ENCODE peak calls at places on chromosomes 6 and 20, in eight cellular contexts. One of them, this sample, is unnamed.

GRCh38 chr6:167543602-167544506 is 219.0 kb downstream of the TTLL2 start:
- DNase-seq in cardiac fibroblast: peak
- DNase-seq in GM12864: no peak
- DNase-seq in GM12865: no peak
- DNase-seq in psoas muscle: no peak
- DNase-seq in astrocyte: peak
- DNase-seq in left lung: no peak
- DNase-seq in endothelial cell: no peak
- DNase-seq in this sample: no peak

GRCh38 chr20:9508696-9509178 is 5.7 kb upstream of the LAMP5 start:
- DNase-seq in cardiac fibroblast: no peak
- DNase-seq in GM12864: no peak
- DNase-seq in GM12865: no peak
- DNase-seq in psoas muscle: no peak
- DNase-seq in astrocyte: no peak
- DNase-seq in left lung: peak
- DNase-seq in endothelial cell: no peak
- DNase-seq in this sample: no peak

GRCh38 chr6:44432227-44432626 is 44.7 kb downstream of the CDC5L start:
- DNase-seq in cardiac fibroblast: no peak
- DNase-seq in GM12864: no peak
- DNase-seq in GM12865: no peak
- DNase-seq in psoas muscle: no peak
- DNase-seq in astrocyte: no peak
- DNase-seq in left lung: no peak
- DNase-seq in endothelial cell: no peak
- DNase-seq in this sample: no peak

GRCh38 chr6:42136508-42137191 is 5.8 kb downstream of the C6orf132 start:
- DNase-seq in cardiac fibroblast: peak
- DNase-seq in GM12864: no peak
- DNase-seq in GM12865: peak
- DNase-seq in psoas muscle: no peak
- DNase-seq in astrocyte: peak
- DNase-seq in left lung: peak
- DNase-seq in endothelial cell: peak
- DNase-seq in this sample: peak

GRCh38 chr6:149140910-149141290 is 176.6 kb upstream of the TAB2 start:
- DNase-seq in cardiac fibroblast: no peak
- DNase-seq in GM12864: peak
- DNase-seq in GM12865: peak
- DNase-seq in psoas muscle: no peak
- DNase-seq in astrocyte: no peak
- DNase-seq in left lung: no peak
- DNase-seq in endothelial cell: no peak
- DNase-seq in this sample: no peak

GRCh38 chr20:44648579-44648978 is 2.9 kb downstream of the ADA start:
- DNase-seq in cardiac fibroblast: no peak
- DNase-seq in GM12864: no peak
- DNase-seq in GM12865: no peak
- DNase-seq in psoas muscle: no peak
- DNase-seq in astrocyte: no peak
- DNase-seq in left lung: no peak
- DNase-seq in endothelial cell: no peak
- DNase-seq in this sample: no peak

GRCh38 chr20:891121-892080 is 24.7 kb downstream of the ANGPT4 start:
- DNase-seq in cardiac fibroblast: no peak
- DNase-seq in GM12864: no peak
- DNase-seq in GM12865: peak
- DNase-seq in psoas muscle: peak
- DNase-seq in astrocyte: peak
- DNase-seq in left lung: no peak
- DNase-seq in endothelial cell: no peak
- DNase-seq in this sample: no peak

GRCh38 chr6:22380236-22380635 is 83.4 kb upstream of the PRL start:
- DNase-seq in cardiac fibroblast: no peak
- DNase-seq in GM12864: no peak
- DNase-seq in GM12865: no peak
- DNase-seq in psoas muscle: no peak
- DNase-seq in astrocyte: no peak
- DNase-seq in left lung: no peak
- DNase-seq in endothelial cell: no peak
- DNase-seq in this sample: no peak

GRCh38 chr20:38779247-38780097 is 26.0 kb upstream of the PPP1R16B start:
- DNase-seq in cardiac fibroblast: no peak
- DNase-seq in GM12864: no peak
- DNase-seq in GM12865: no peak
- DNase-seq in psoas muscle: no peak
- DNase-seq in astrocyte: no peak
- DNase-seq in left lung: no peak
- DNase-seq in endothelial cell: no peak
- DNase-seq in this sample: no peak

GRCh38 chr20:2259731-2260130 is 36.1 kb upstream of the TGM3 start:
- DNase-seq in cardiac fibroblast: no peak
- DNase-seq in GM12864: no peak
- DNase-seq in GM12865: no peak
- DNase-seq in psoas muscle: no peak
- DNase-seq in astrocyte: no peak
- DNase-seq in left lung: no peak
- DNase-seq in endothelial cell: no peak
- DNase-seq in this sample: no peak

GRCh38 chr20:2260250-2260649 is 35.6 kb upstream of the TGM3 start:
- DNase-seq in cardiac fibroblast: no peak
- DNase-seq in GM12864: no peak
- DNase-seq in GM12865: no peak
- DNase-seq in psoas muscle: no peak
- DNase-seq in astrocyte: no peak
- DNase-seq in left lung: no peak
- DNase-seq in endothelial cell: no peak
- DNase-seq in this sample: no peak

GRCh38 chr20:2264118-2264517 is 31.7 kb upstream of the TGM3 start:
- DNase-seq in cardiac fibroblast: no peak
- DNase-seq in GM12864: no peak
- DNase-seq in GM12865: no peak
- DNase-seq in psoas muscle: no peak
- DNase-seq in astrocyte: no peak
- DNase-seq in left lung: no peak
- DNase-seq in endothelial cell: no peak
- DNase-seq in this sample: no peak

GRCh38 chr20:2256132-2256531 is 39.7 kb upstream of the TGM3 start:
- DNase-seq in cardiac fibroblast: no peak
- DNase-seq in GM12864: no peak
- DNase-seq in GM12865: no peak
- DNase-seq in psoas muscle: no peak
- DNase-seq in astrocyte: no peak
- DNase-seq in left lung: no peak
- DNase-seq in endothelial cell: no peak
- DNase-seq in this sample: no peak

GRCh38 chr20:2261105-2261504 is 34.7 kb upstream of the TGM3 start:
- DNase-seq in cardiac fibroblast: no peak
- DNase-seq in GM12864: no peak
- DNase-seq in GM12865: no peak
- DNase-seq in psoas muscle: no peak
- DNase-seq in astrocyte: no peak
- DNase-seq in left lung: no peak
- DNase-seq in endothelial cell: no peak
- DNase-seq in this sample: no peak
- TF ChIP-seq CTCF in cardiac fibroblast: no peak
- TF ChIP-seq CTCF in GM12864: no peak
- TF ChIP-seq CTCF in GM12865: no peak
- TF ChIP-seq CTCF in psoas muscle: no peak
- TF ChIP-seq CTCF in astrocyte: no peak
- TF ChIP-seq CTCF in left lung: no peak
- TF ChIP-seq CTCF in endothelial cell: no peak
- TF ChIP-seq CTCF in this sample: no peak

GRCh38 chr20:4449977-4450715 is 271.6 kb upstream of the PRND start:
- DNase-seq in cardiac fibroblast: peak
- DNase-seq in GM12864: no peak
- DNase-seq in GM12865: no peak
- DNase-seq in psoas muscle: no peak
- DNase-seq in astrocyte: peak
- DNase-seq in left lung: no peak
- DNase-seq in endothelial cell: no peak
- DNase-seq in this sample: no peak
- TF ChIP-seq CTCF in cardiac fibroblast: peak
- TF ChIP-seq CTCF in GM12864: no peak
- TF ChIP-seq CTCF in GM12865: peak
- TF ChIP-seq CTCF in psoas muscle: no peak
- TF ChIP-seq CTCF in astrocyte: peak
- TF ChIP-seq CTCF in left lung: no peak
- TF ChIP-seq CTCF in endothelial cell: no peak
- TF ChIP-seq CTCF in this sample: no peak

GRCh38 chr6:54695815-54696214 is 150.8 kb upstream of the FAM83B start:
- DNase-seq in cardiac fibroblast: no peak
- DNase-seq in GM12864: no peak
- DNase-seq in GM12865: no peak
- DNase-seq in psoas muscle: no peak
- DNase-seq in astrocyte: no peak
- DNase-seq in left lung: no peak
- DNase-seq in endothelial cell: no peak
- DNase-seq in this sample: no peak

GRCh38 chr6:54694928-54695532 is 151.5 kb upstream of the FAM83B start:
- DNase-seq in cardiac fibroblast: no peak
- DNase-seq in GM12864: no peak
- DNase-seq in GM12865: no peak
- DNase-seq in psoas muscle: no peak
- DNase-seq in astrocyte: no peak
- DNase-seq in left lung: no peak
- DNase-seq in endothelial cell: no peak
- DNase-seq in this sample: no peak

GRCh38 chr6:54700158-54700557 is 146.4 kb upstream of the FAM83B start:
- DNase-seq in cardiac fibroblast: no peak
- DNase-seq in GM12864: no peak
- DNase-seq in GM12865: no peak
- DNase-seq in psoas muscle: no peak
- DNase-seq in astrocyte: no peak
- DNase-seq in left lung: no peak
- DNase-seq in endothelial cell: no peak
- DNase-seq in this sample: no peak

GRCh38 chr6:54698974-54699373 is 147.6 kb upstream of the FAM83B start:
- DNase-seq in cardiac fibroblast: no peak
- DNase-seq in GM12864: peak
- DNase-seq in GM12865: peak
- DNase-seq in psoas muscle: no peak
- DNase-seq in astrocyte: no peak
- DNase-seq in left lung: no peak
- DNase-seq in endothelial cell: no peak
- DNase-seq in this sample: no peak

DNA sequence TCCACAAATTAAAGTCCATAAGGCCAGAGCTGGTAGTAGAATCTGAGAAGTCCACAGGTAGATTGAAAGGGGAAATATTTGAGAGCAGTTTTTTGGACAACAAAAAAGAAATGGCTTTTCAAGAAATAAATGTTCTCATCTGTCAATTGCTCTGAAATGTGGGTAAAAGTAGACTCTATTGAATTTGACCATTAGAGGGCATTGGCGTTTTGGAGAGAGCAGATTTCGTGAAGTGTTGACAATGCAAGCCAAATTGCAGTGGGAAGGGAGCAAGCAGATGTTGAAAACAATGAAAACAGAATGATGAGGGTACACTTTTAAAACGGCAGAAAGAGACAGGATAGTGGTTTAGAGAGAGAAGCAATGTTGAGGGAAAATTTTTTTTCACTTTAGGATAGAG is 149.1 kb upstream of the FAM83B start:
- DNase-seq in cardiac fibroblast: peak
- DNase-seq in GM12864: no peak
- DNase-seq in GM12865: peak
- DNase-seq in psoas muscle: no peak
- DNase-seq in astrocyte: no peak
- DNase-seq in left lung: no peak
- DNase-seq in endothelial cell: no peak
- DNase-seq in this sample: no peak
- TF ChIP-seq CTCF in cardiac fibroblast: peak
- TF ChIP-seq CTCF in GM12864: no peak
- TF ChIP-seq CTCF in GM12865: no peak
- TF ChIP-seq CTCF in psoas muscle: no peak
- TF ChIP-seq CTCF in astrocyte: no peak
- TF ChIP-seq CTCF in left lung: no peak
- TF ChIP-seq CTCF in endothelial cell: no peak
- TF ChIP-seq CTCF in this sample: no peak

GRCh38 chr6:25872804-25873203 is 1.2 kb downstream of the SLC17A3 start:
- DNase-seq in cardiac fibroblast: no peak
- DNase-seq in GM12864: no peak
- DNase-seq in GM12865: no peak
- DNase-seq in psoas muscle: no peak
- DNase-seq in astrocyte: no peak
- DNase-seq in left lung: no peak
- DNase-seq in endothelial cell: no peak
- DNase-seq in this sample: no peak
- TF ChIP-seq CTCF in cardiac fibroblast: no peak
- TF ChIP-seq CTCF in GM12864: no peak
- TF ChIP-seq CTCF in GM12865: no peak
- TF ChIP-seq CTCF in psoas muscle: no peak
- TF ChIP-seq CTCF in astrocyte: no peak
- TF ChIP-seq CTCF in left lung: no peak
- TF ChIP-seq CTCF in endothelial cell: no peak
- TF ChIP-seq CTCF in this sample: no peak

GRCh38 chr6:161374971-161375873 is 101.4 kb upstream of the AGPAT4 start:
- DNase-seq in cardiac fibroblast: peak
- DNase-seq in GM12864: no peak
- DNase-seq in GM12865: peak
- DNase-seq in psoas muscle: peak
- DNase-seq in astrocyte: peak
- DNase-seq in left lung: peak
- DNase-seq in endothelial cell: peak
- DNase-seq in this sample: no peak
- TF ChIP-seq CTCF in cardiac fibroblast: peak
- TF ChIP-seq CTCF in GM12864: peak
- TF ChIP-seq CTCF in GM12865: no peak
- TF ChIP-seq CTCF in psoas muscle: peak
- TF ChIP-seq CTCF in astrocyte: peak
- TF ChIP-seq CTCF in left lung: no peak
- TF ChIP-seq CTCF in endothelial cell: no peak
- TF ChIP-seq CTCF in this sample: no peak

DNA sequence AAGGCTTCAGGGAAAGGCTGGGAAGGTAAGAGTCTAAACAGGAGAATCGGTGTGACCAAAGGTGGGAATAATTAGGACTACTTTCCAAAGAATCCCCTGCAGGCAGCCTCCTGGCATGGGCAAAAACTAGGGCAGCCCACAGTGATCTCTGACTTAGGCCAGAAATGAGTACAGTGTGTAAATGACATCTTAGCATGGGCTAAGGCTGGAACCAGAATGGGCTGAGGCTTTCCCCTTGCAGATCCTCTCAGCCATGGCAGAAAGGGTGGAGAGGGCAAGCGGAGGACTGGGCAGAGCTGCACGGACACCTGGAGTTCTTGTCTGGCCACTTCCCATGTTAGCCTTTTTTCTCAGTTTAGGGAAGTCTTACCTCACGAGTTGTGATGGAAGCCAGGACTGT is 69.9 kb upstream of the FOXQ1 start:
- DNase-seq in cardiac fibroblast: no peak
- DNase-seq in GM12864: no peak
- DNase-seq in GM12865: no peak
- DNase-seq in psoas muscle: no peak
- DNase-seq in astrocyte: no peak
- DNase-seq in left lung: no peak
- DNase-seq in endothelial cell: no peak
- DNase-seq in this sample: no peak
- TF ChIP-seq CTCF in cardiac fibroblast: no peak
- TF ChIP-seq CTCF in GM12864: no peak
- TF ChIP-seq CTCF in GM12865: no peak
- TF ChIP-seq CTCF in psoas muscle: no peak
- TF ChIP-seq CTCF in astrocyte: no peak
- TF ChIP-seq CTCF in left lung: no peak
- TF ChIP-seq CTCF in endothelial cell: no peak
- TF ChIP-seq CTCF in this sample: no peak

GRCh38 chr6:80605165-80605989 is 498.9 kb downstream of the BCKDHB start:
- DNase-seq in cardiac fibroblast: peak
- DNase-seq in GM12864: no peak
- DNase-seq in GM12865: peak
- DNase-seq in psoas muscle: no peak
- DNase-seq in astrocyte: peak
- DNase-seq in left lung: no peak
- DNase-seq in endothelial cell: peak
- DNase-seq in this sample: no peak
- TF ChIP-seq CTCF in cardiac fibroblast: peak
- TF ChIP-seq CTCF in GM12864: peak
- TF ChIP-seq CTCF in GM12865: peak
- TF ChIP-seq CTCF in psoas muscle: peak
- TF ChIP-seq CTCF in astrocyte: peak
- TF ChIP-seq CTCF in left lung: no peak
- TF ChIP-seq CTCF in endothelial cell: peak
- TF ChIP-seq CTCF in this sample: peak

This sample was measured in mesothelial cell of epicardium.